ENCODE peak calls at places on chromosomes 1 and 21, in five cellular contexts. H is K562, R is HepG2, K is H1, L is GM12878. T is an unnamed sample.

GRCh38 chr1:207245124-207245523 is 76.4 kb upstream of the CD55 start:
- DNase-seq in H (no peak), K (no peak), R (no peak), L (no peak), T (no peak)

GRCh38 chr1:24248859-24249258 is 61.8 kb upstream of the IFNLR1 start:
- DNase-seq in K (no peak), H (no peak), L (no peak), R (no peak), T (no peak)

GRCh38 chr21:44294391-44295162 is 5.3 kb upstream of the PFKL start:
- DNase-seq in H (no peak), L (no peak), R (no peak), K (no peak), T (no peak)

GRCh38 chr1:246306415-246307037 is 200.6 kb downstream of the SMYD3 start:
- DNase-seq in H (peak; percentile 35), R (peak; percentile 8), L (no peak), K (no peak), T (peak; percentile 83)

GRCh38 chr1:61131716-61132115 is 49.4 kb downstream of the NFIA start:
- DNase-seq in R (no peak), L (no peak), H (no peak), K (no peak), T (no peak)

GRCh38 chr1:217526636-217527035 is 104.3 kb downstream of the GPATCH2 start:
- DNase-seq in K (no peak), R (no peak), H (no peak), L (no peak), T (no peak)

GRCh38 chr1:175367039-175367758 is 174.6 kb upstream of the KIAA0040 start:
- DNase-seq in K (no peak), H (no peak), L (no peak), R (no peak), T (no peak)

GRCh38 chr1:109667452-109668122 is at the start of gene GSTM2:
- DNase-seq in R (peak; percentile 80), H (peak; percentile 96), L (peak; percentile 41), K (peak; percentile 93), T (no peak)

GRCh38 chr1:909861-910310 is 13.8 kb upstream of the SAMD11 start:
- DNase-seq in K (no peak), H (no peak), R (no peak), L (no peak), T (no peak)

GRCh38 chr1:70442486-70442885 is 31.4 kb downstream of the CTH start:
- DNase-seq in R (no peak), L (no peak), K (no peak), H (no peak), T (no peak)

GRCh38 chr1:36703526-36704208 is 221.0 kb upstream of the CSF3R start:
- DNase-seq in K (peak; percentile 95), R (peak; percentile 57), H (peak; percentile 95), L (peak; percentile 5), T (peak; percentile 75)

GRCh38 chr1:117612517-117613248 is 6.8 kb downstream of the TENT5C start:
- DNase-seq in L (no peak), K (no peak), H (peak; percentile 69), R (no peak), T (peak; percentile 16)

GRCh38 chr1:163307479-163308171 is 14.1 kb upstream of the NUF2 start:
- DNase-seq in R (no peak), H (no peak), K (no peak), L (no peak), T (no peak)

GRCh38 chr21:20774737-20775136 is 223.5 kb upstream of the NCAM2 start:
- DNase-seq in K (no peak), R (no peak), L (no peak), H (no peak), T (no peak)

GRCh38 chr1:100785399-100786082 is 66.0 kb downstream of the VCAM1 start:
- DNase-seq in R (no peak), H (peak; percentile 15), K (no peak), L (no peak), T (no peak)

GRCh38 chr1:28437260-28437923 is 67.9 kb downstream of the PHACTR4 start:
- DNase-seq in K (no peak), H (no peak), L (no peak), R (peak; percentile 58), T (no peak)

GRCh38 chr1:87958711-87959110 is 630.0 kb downstream of the LMO4 start:
- DNase-seq in R (no peak), K (no peak), L (no peak), H (no peak), T (no peak)

GRCh38 chr1:29583727-29584126 is 347.4 kb downstream of the PTPRU start:
- DNase-seq in L (no peak), R (no peak), K (no peak), H (no peak), T (no peak)

GRCh38 chr1:167524651-167525050 is 6.3 kb upstream of the CD247 start:
- DNase-seq in K (no peak), L (no peak), H (peak; percentile 42), R (peak; percentile 45), T (no peak)
- TF ChIP-seq KDM1A in K (no peak), L (no peak), H (no peak), R (no peak), T (no peak)

DNA sequence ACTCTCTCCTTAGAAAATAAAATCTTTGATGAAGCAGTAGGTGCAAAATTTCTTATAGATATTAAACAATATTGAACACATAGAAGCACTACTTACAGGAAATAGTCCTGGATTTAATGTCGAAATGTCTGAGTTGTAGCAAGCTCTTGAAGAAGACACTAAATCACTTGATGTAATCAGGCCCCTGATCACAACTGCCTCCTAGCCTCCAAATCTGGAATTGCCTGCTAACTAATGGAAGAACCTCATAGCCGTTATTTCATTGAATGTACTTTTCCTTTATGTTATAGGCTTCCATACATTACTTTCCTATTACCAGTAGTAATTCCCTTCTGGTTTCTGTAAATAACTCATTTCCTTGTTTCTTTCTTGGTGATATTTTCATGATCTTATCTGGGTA is 675.7 kb upstream of the CHRM3 start:
- DNase-seq in R (no peak), K (no peak), L (no peak), H (no peak), T (peak; percentile 5)
- TF ChIP-seq RAD21 in R (no peak), K (peak; percentile 59), L (no peak), H (no peak), T (no peak)

DNA sequence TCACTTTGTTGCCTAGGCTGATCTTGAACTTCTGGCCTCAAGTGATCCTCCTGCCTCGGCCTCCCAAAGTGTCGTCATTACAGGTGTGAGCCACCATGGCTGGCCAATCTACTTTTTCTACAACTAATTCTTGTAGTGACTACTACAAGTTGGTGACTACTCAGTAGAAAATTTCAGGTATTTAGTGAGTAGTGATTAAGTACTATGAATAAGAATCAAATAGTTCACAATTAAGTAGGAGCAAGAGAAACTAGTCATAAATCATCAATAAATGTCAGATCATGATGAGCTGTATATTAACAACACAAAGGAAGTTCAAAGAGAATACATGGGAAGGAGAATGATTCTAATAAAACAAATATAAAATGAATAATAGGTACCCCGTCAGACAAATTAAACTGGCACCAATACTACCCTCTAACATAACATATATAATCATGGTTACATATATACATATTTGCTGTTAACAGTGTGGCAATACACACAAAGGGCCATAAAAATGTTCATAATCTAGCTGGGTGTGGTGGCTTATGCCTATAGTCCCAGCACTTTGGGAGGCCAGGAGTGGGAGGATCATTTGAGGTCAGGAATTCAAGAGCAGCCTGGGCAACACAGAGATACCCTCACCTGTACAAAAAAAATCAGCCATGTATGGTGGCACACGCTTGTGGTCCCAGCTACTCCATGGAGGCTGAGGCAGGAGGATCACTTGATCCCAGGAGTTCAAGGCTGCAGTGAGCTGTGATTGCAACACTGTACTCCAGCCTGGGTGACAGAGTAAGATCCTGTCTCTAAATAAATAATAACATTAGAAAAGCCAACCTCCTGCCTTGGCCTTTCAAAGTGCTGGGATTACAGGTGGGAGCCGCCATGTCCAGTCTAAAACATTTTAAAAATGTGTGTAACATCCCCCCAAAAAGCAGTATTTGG is 19.1 kb downstream of the YY1AP1 start:
- DNase-seq in L (no peak), R (no peak), H (no peak), K (no peak), T (no peak)
- TF ChIP-seq KDM1A in L (no peak), R (no peak), H (no peak), K (no peak), T (no peak)

DNA sequence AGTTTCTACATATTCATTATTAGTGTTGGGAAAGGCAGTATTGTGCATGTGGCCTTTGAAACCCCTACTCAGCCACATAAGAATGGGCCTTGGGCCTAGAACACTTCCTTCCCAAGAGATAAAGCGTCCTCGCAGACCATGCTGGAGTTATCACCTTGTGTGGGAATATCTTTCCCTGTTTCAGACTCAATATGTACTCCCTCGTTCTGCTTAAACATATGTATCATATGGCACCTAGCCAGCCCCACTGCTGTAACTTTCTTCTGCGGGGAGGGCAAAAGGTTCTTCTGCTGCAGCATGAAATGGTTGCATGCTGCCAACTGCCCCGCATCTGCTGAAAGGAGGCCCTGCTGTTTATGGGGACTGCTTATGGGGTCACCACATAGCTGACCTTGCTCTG is 92.0 kb downstream of the CRB1 start:
- DNase-seq in H (no peak), L (no peak), K (no peak), R (no peak), T (no peak)
- TF ChIP-seq RAD21 in H (no peak), L (no peak), K (no peak), R (no peak), T (no peak)